ENCODE peak calls at places on chromosomes 2 and 18, in six cellular contexts. J is T-cell, B is Caco-2, A is GM19239, E is anterior cingulate cortex, O is left ventricle myocardium superior. L is an unnamed sample.

GRCh38 chr2:241788572-241788971 is 11.9 kb downstream of the GAL3ST2 start:
- DNase-seq in J (no peak), B (peak), A (peak), E (no peak), O (no peak), L (no peak)

GRCh38 chr2:80326214-80326613 is 21.7 kb upstream of the LRRTM1 start:
- DNase-seq in J (no peak), B (no peak), A (no peak), E (no peak), O (no peak), L (no peak)

GRCh38 chr18:41075212-41075611 is 879.8 kb upstream of the PIK3C3 start:
- DNase-seq in J (no peak), B (no peak), A (no peak), E (no peak), O (no peak), L (no peak)

GRCh38 chr2:9112079-9112721 is 94.4 kb upstream of the ASAP2 start:
- DNase-seq in J (no peak), B (peak), A (no peak), E (no peak), O (peak), L (no peak)

GRCh38 chr2:136117909-136118818 is at the start of gene CXCR4:
- DNase-seq in J (peak), B (peak), A (peak), E (peak), O (peak), L (peak)

GRCh38 chr2:36820942-36821605 is 124.6 kb downstream of the VIT start:
- DNase-seq in J (no peak), B (no peak), A (no peak), E (no peak), O (no peak), L (no peak)

GRCh38 chr2:137842430-137842829 is 121.8 kb upstream of the HNMT start:
- DNase-seq in J (no peak), B (no peak), A (no peak), E (no peak), O (no peak), L (no peak)

GRCh38 chr2:147467441-147467840 is 377.4 kb upstream of the ACVR2A start:
- DNase-seq in J (no peak), B (no peak), A (no peak), E (no peak), O (no peak), L (no peak)

GRCh38 chr2:37091873-37092272 is 7.6 kb downstream of the GPATCH11 start:
- DNase-seq in J (no peak), B (no peak), A (no peak), E (no peak), O (no peak), L (no peak)

GRCh38 chr2:8500124-8501054 is 181.5 kb upstream of the ID2 start:
- DNase-seq in J (no peak), B (peak), A (no peak), E (no peak), O (no peak), L (no peak)

GRCh38 chr18:47109049-47109448 is 41.3 kb downstream of the HDHD2 start:
- DNase-seq in J (no peak), B (no peak), A (no peak), E (no peak), O (no peak), L (no peak)

L was measured in activated CD4-positive, CD25-positive, alpha-beta regulatory T cell treated with anti-CD3 and anti-CD28 coated beads, Interleukin-2, amount 50 U/mL, for 16 hours.